ENCODE peak calls at places on chromosomes 16 and 17, in nine cellular contexts. One of them, this sample, is unnamed.

GRCh38 chr16:35525979-35526590 is 2066.7 kb downstream of the TP53TG3F start:
- DNase-seq in EL: no peak
- DNase-seq in breast epithelium: no peak
- DNase-seq in lung: no peak
- DNase-seq in naive thymus-derived CD8-positive, alpha-beta T cell: no peak
- DNase-seq in RCC 7860: no peak
- DNase-seq in DMS153: peak; percentile 45
- DNase-seq in ELR: no peak
- DNase-seq in osteoblast: no peak
- DNase-seq in this sample: no peak

GRCh38 chr17:6428207-6428965 is 6.5 kb downstream of the AIPL1 start:
- DNase-seq in ELR: no peak
- DNase-seq in EL: no peak
- DNase-seq in breast epithelium: no peak
- DNase-seq in naive thymus-derived CD8-positive, alpha-beta T cell: no peak
- DNase-seq in DMS153: no peak
- DNase-seq in RCC 7860: no peak
- DNase-seq in lung: no peak
- DNase-seq in osteoblast: peak; percentile 37
- DNase-seq in this sample: no peak

GRCh38 chr16:88688013-88688778 is 1.9 kb upstream of the SNAI3 start:
- DNase-seq in DMS153: peak; percentile 70
- DNase-seq in osteoblast: peak; percentile 90
- DNase-seq in breast epithelium: no peak
- DNase-seq in EL: no peak
- DNase-seq in naive thymus-derived CD8-positive, alpha-beta T cell: no peak
- DNase-seq in lung: no peak
- DNase-seq in ELR: no peak
- DNase-seq in RCC 7860: no peak
- DNase-seq in this sample: no peak

GRCh38 chr17:28551421-28552186 is 820 bp downstream of the UNC119 start:
- DNase-seq in naive thymus-derived CD8-positive, alpha-beta T cell: no peak
- DNase-seq in EL: peak; percentile 36
- DNase-seq in breast epithelium: no peak
- DNase-seq in osteoblast: peak; percentile 96
- DNase-seq in ELR: peak; percentile 35
- DNase-seq in RCC 7860: no peak
- DNase-seq in lung: no peak
- DNase-seq in DMS153: no peak
- DNase-seq in this sample: no peak

GRCh38 chr16:57765160-57765728 is 29.7 kb downstream of the KATNB1 start:
- DNase-seq in ELR: no peak
- DNase-seq in lung: no peak
- DNase-seq in osteoblast: peak; percentile 62
- DNase-seq in EL: no peak
- DNase-seq in RCC 7860: no peak
- DNase-seq in DMS153: no peak
- DNase-seq in naive thymus-derived CD8-positive, alpha-beta T cell: no peak
- DNase-seq in breast epithelium: no peak
- DNase-seq in this sample: no peak

GRCh38 chr16:7278636-7279035 is 54.0 kb upstream of the RBFOX1 start:
- DNase-seq in breast epithelium: no peak
- DNase-seq in lung: no peak
- DNase-seq in naive thymus-derived CD8-positive, alpha-beta T cell: no peak
- DNase-seq in EL: no peak
- DNase-seq in osteoblast: no peak
- DNase-seq in DMS153: no peak
- DNase-seq in RCC 7860: no peak
- DNase-seq in ELR: no peak
- DNase-seq in this sample: no peak

GRCh38 chr16:8686031-8686621 is 11.7 kb downstream of the ABAT start:
- DNase-seq in breast epithelium: peak; percentile 62
- DNase-seq in RCC 7860: no peak
- DNase-seq in ELR: no peak
- DNase-seq in osteoblast: no peak
- DNase-seq in lung: no peak
- DNase-seq in EL: no peak
- DNase-seq in DMS153: peak; percentile 43
- DNase-seq in naive thymus-derived CD8-positive, alpha-beta T cell: no peak
- DNase-seq in this sample: no peak

GRCh38 chr16:86905302-86905701 is 327.0 kb downstream of the FOXL1 start:
- DNase-seq in breast epithelium: no peak
- DNase-seq in EL: no peak
- DNase-seq in DMS153: no peak
- DNase-seq in RCC 7860: no peak
- DNase-seq in naive thymus-derived CD8-positive, alpha-beta T cell: no peak
- DNase-seq in osteoblast: no peak
- DNase-seq in ELR: no peak
- DNase-seq in lung: no peak
- DNase-seq in this sample: no peak

GRCh38 chr17:73030501-73030911 is 62.0 kb downstream of the SLC39A11 start:
- DNase-seq in ELR: no peak
- DNase-seq in breast epithelium: no peak
- DNase-seq in RCC 7860: peak; percentile 75
- DNase-seq in DMS153: no peak
- DNase-seq in naive thymus-derived CD8-positive, alpha-beta T cell: no peak
- DNase-seq in EL: no peak
- DNase-seq in lung: no peak
- DNase-seq in osteoblast: no peak
- DNase-seq in this sample: no peak

GRCh38 chr17:63685021-63685420 is 14.9 kb downstream of the LIMD2 start:
- DNase-seq in RCC 7860: no peak
- DNase-seq in EL: no peak
- DNase-seq in lung: no peak
- DNase-seq in breast epithelium: no peak
- DNase-seq in naive thymus-derived CD8-positive, alpha-beta T cell: no peak
- DNase-seq in ELR: no peak
- DNase-seq in DMS153: no peak
- DNase-seq in osteoblast: peak; percentile 29
- DNase-seq in this sample: no peak

GRCh38 chr16:29806641-29807425 is 504 bp downstream of the MAZ start:
- DNase-seq in ELR: peak; percentile 75
- DNase-seq in EL: peak; percentile 57
- DNase-seq in naive thymus-derived CD8-positive, alpha-beta T cell: peak; percentile 56
- DNase-seq in osteoblast: peak; percentile 91
- DNase-seq in lung: no peak
- DNase-seq in DMS153: peak; percentile 34
- DNase-seq in breast epithelium: no peak
- DNase-seq in RCC 7860: peak; percentile 75
- DNase-seq in this sample: no peak

GRCh38 chr17:44376124-44376523 is 12.5 kb upstream of the FAM171A2 start:
- DNase-seq in lung: no peak
- DNase-seq in EL: no peak
- DNase-seq in RCC 7860: no peak
- DNase-seq in DMS153: no peak
- DNase-seq in naive thymus-derived CD8-positive, alpha-beta T cell: no peak
- DNase-seq in ELR: peak; percentile 39
- DNase-seq in breast epithelium: no peak
- DNase-seq in osteoblast: peak; percentile 96
- DNase-seq in this sample: peak; percentile 69

GRCh38 chr17:38879878-38880727 is 10.2 kb downstream of the LASP1 start:
- DNase-seq in EL: peak; percentile 98
- DNase-seq in ELR: peak; percentile 98
- DNase-seq in breast epithelium: no peak
- DNase-seq in naive thymus-derived CD8-positive, alpha-beta T cell: peak; percentile 54
- DNase-seq in lung: no peak
- DNase-seq in osteoblast: peak; percentile 96
- DNase-seq in RCC 7860: peak; percentile 92
- DNase-seq in DMS153: no peak
- DNase-seq in this sample: no peak

GRCh38 chr17:19010729-19011505 is 6.4 kb upstream of the FAM83G start:
- DNase-seq in lung: no peak
- DNase-seq in ELR: peak; percentile 81
- DNase-seq in naive thymus-derived CD8-positive, alpha-beta T cell: no peak
- DNase-seq in osteoblast: no peak
- DNase-seq in breast epithelium: no peak
- DNase-seq in EL: no peak
- DNase-seq in DMS153: no peak
- DNase-seq in RCC 7860: no peak
- DNase-seq in this sample: no peak

GRCh38 chr16:24463196-24463945 is 76.0 kb upstream of the RBBP6 start:
- DNase-seq in naive thymus-derived CD8-positive, alpha-beta T cell: no peak
- DNase-seq in breast epithelium: no peak
- DNase-seq in EL: no peak
- DNase-seq in osteoblast: no peak
- DNase-seq in RCC 7860: no peak
- DNase-seq in lung: no peak
- DNase-seq in DMS153: no peak
- DNase-seq in ELR: no peak
- DNase-seq in this sample: no peak

GRCh38 chr17:47888293-47888692 is 7.7 kb upstream of the SP2 start:
- DNase-seq in RCC 7860: no peak
- DNase-seq in naive thymus-derived CD8-positive, alpha-beta T cell: no peak
- DNase-seq in lung: no peak
- DNase-seq in breast epithelium: no peak
- DNase-seq in ELR: peak; percentile 32
- DNase-seq in EL: no peak
- DNase-seq in DMS153: no peak
- DNase-seq in osteoblast: no peak
- DNase-seq in this sample: no peak